ENCODE peak calls at places on chromosomes 5 and 9, in nine cellular contexts. One of them, this sample, is unnamed.

GRCh38 chr9:110115868-110116542 is 92.0 kb downstream of the C9orf152 start:
- DNase-seq in CD8-positive, alpha-beta T cell: no peak
- DNase-seq in gastrocnemius medialis: no peak
- DNase-seq in GM20000: no peak
- DNase-seq in epithelial cell of esophagus: peak
- DNase-seq in left ventricle myocardium inferior: no peak
- DNase-seq in psoas muscle: no peak
- DNase-seq in GM10248: no peak
- DNase-seq in H9: no peak
- DNase-seq in this sample: no peak

GRCh38 chr5:128774605-128775004 is 190.7 kb upstream of the SLC27A6 start:
- DNase-seq in CD8-positive, alpha-beta T cell: no peak
- DNase-seq in gastrocnemius medialis: no peak
- DNase-seq in GM20000: no peak
- DNase-seq in epithelial cell of esophagus: peak
- DNase-seq in left ventricle myocardium inferior: no peak
- DNase-seq in psoas muscle: no peak
- DNase-seq in GM10248: no peak
- DNase-seq in H9: no peak
- DNase-seq in this sample: peak

GRCh38 chr5:31291323-31291854 is 97.9 kb downstream of the CDH6 start:
- DNase-seq in CD8-positive, alpha-beta T cell: no peak
- DNase-seq in gastrocnemius medialis: no peak
- DNase-seq in GM20000: no peak
- DNase-seq in epithelial cell of esophagus: no peak
- DNase-seq in left ventricle myocardium inferior: no peak
- DNase-seq in psoas muscle: no peak
- DNase-seq in GM10248: no peak
- DNase-seq in H9: peak
- DNase-seq in this sample: no peak

GRCh38 chr5:143652104-143652700 is 159.8 kb upstream of the HMHB1 start:
- DNase-seq in CD8-positive, alpha-beta T cell: no peak
- DNase-seq in gastrocnemius medialis: no peak
- DNase-seq in GM20000: no peak
- DNase-seq in epithelial cell of esophagus: peak
- DNase-seq in left ventricle myocardium inferior: no peak
- DNase-seq in psoas muscle: no peak
- DNase-seq in GM10248: no peak
- DNase-seq in H9: no peak
- DNase-seq in this sample: no peak

GRCh38 chr5:79800979-79801827 is 111.6 kb downstream of the CMYA5 start:
- DNase-seq in CD8-positive, alpha-beta T cell: no peak
- DNase-seq in gastrocnemius medialis: no peak
- DNase-seq in GM20000: no peak
- DNase-seq in epithelial cell of esophagus: no peak
- DNase-seq in left ventricle myocardium inferior: no peak
- DNase-seq in psoas muscle: no peak
- DNase-seq in GM10248: no peak
- DNase-seq in H9: no peak
- DNase-seq in this sample: peak

GRCh38 chr9:21523021-21524014 is 41.2 kb upstream of the IFNE start:
- DNase-seq in CD8-positive, alpha-beta T cell: no peak
- DNase-seq in gastrocnemius medialis: no peak
- DNase-seq in GM20000: no peak
- DNase-seq in epithelial cell of esophagus: no peak
- DNase-seq in left ventricle myocardium inferior: no peak
- DNase-seq in psoas muscle: no peak
- DNase-seq in GM10248: no peak
- DNase-seq in H9: no peak
- DNase-seq in this sample: no peak

GRCh38 chr9:34496149-34496712 is 26.6 kb downstream of the ENHO start:
- DNase-seq in CD8-positive, alpha-beta T cell: no peak
- DNase-seq in gastrocnemius medialis: no peak
- DNase-seq in GM20000: no peak
- DNase-seq in epithelial cell of esophagus: peak
- DNase-seq in left ventricle myocardium inferior: no peak
- DNase-seq in psoas muscle: no peak
- DNase-seq in GM10248: no peak
- DNase-seq in H9: no peak
- DNase-seq in this sample: no peak

GRCh38 chr5:13478831-13479465 is 465.5 kb downstream of the DNAH5 start:
- DNase-seq in CD8-positive, alpha-beta T cell: no peak
- DNase-seq in gastrocnemius medialis: no peak
- DNase-seq in GM20000: peak
- DNase-seq in epithelial cell of esophagus: peak
- DNase-seq in left ventricle myocardium inferior: no peak
- DNase-seq in psoas muscle: no peak
- DNase-seq in GM10248: peak
- DNase-seq in H9: peak
- DNase-seq in this sample: peak

GRCh38 chr9:128091144-128091543 is 23.1 kb downstream of the SLC25A25 start:
- DNase-seq in CD8-positive, alpha-beta T cell: no peak
- DNase-seq in gastrocnemius medialis: no peak
- DNase-seq in GM20000: no peak
- DNase-seq in epithelial cell of esophagus: peak
- DNase-seq in left ventricle myocardium inferior: peak
- DNase-seq in psoas muscle: peak
- DNase-seq in GM10248: no peak
- DNase-seq in H9: peak
- DNase-seq in this sample: peak

GRCh38 chr5:171494452-171495121 is 75.1 kb downstream of the FGF18 start:
- DNase-seq in CD8-positive, alpha-beta T cell: no peak
- DNase-seq in gastrocnemius medialis: peak
- DNase-seq in GM20000: no peak
- DNase-seq in epithelial cell of esophagus: peak
- DNase-seq in left ventricle myocardium inferior: peak
- DNase-seq in psoas muscle: peak
- DNase-seq in GM10248: no peak
- DNase-seq in H9: peak
- DNase-seq in this sample: peak

GRCh38 chr5:122715095-122715494 is 59.8 kb upstream of the SNX2 start:
- DNase-seq in CD8-positive, alpha-beta T cell: no peak
- DNase-seq in gastrocnemius medialis: no peak
- DNase-seq in GM20000: no peak
- DNase-seq in epithelial cell of esophagus: peak
- DNase-seq in left ventricle myocardium inferior: no peak
- DNase-seq in psoas muscle: no peak
- DNase-seq in GM10248: no peak
- DNase-seq in H9: no peak
- DNase-seq in this sample: peak

GRCh38 chr5:148457183-148457620 is 73.4 kb downstream of the FBXO38 start:
- DNase-seq in CD8-positive, alpha-beta T cell: no peak
- DNase-seq in gastrocnemius medialis: no peak
- DNase-seq in GM20000: no peak
- DNase-seq in epithelial cell of esophagus: peak
- DNase-seq in left ventricle myocardium inferior: no peak
- DNase-seq in psoas muscle: no peak
- DNase-seq in GM10248: no peak
- DNase-seq in H9: no peak
- DNase-seq in this sample: no peak

GRCh38 chr9:114501786-114502682 is 3.2 kb downstream of the WHRN start:
- DNase-seq in CD8-positive, alpha-beta T cell: no peak
- DNase-seq in gastrocnemius medialis: no peak
- DNase-seq in GM20000: no peak
- DNase-seq in epithelial cell of esophagus: peak
- DNase-seq in left ventricle myocardium inferior: no peak
- DNase-seq in psoas muscle: no peak
- DNase-seq in GM10248: no peak
- DNase-seq in H9: no peak
- DNase-seq in this sample: peak

GRCh38 chr9:6564868-6565267 is 80.7 kb downstream of the GLDC start:
- DNase-seq in CD8-positive, alpha-beta T cell: no peak
- DNase-seq in gastrocnemius medialis: no peak
- DNase-seq in GM20000: no peak
- DNase-seq in epithelial cell of esophagus: no peak
- DNase-seq in left ventricle myocardium inferior: peak
- DNase-seq in psoas muscle: no peak
- DNase-seq in GM10248: no peak
- DNase-seq in H9: no peak
- DNase-seq in this sample: peak

GRCh38 chr5:14665949-14666741 is 1.6 kb downstream of the OTULIN start:
- DNase-seq in CD8-positive, alpha-beta T cell: peak
- DNase-seq in gastrocnemius medialis: no peak
- DNase-seq in GM20000: peak
- DNase-seq in epithelial cell of esophagus: peak
- DNase-seq in left ventricle myocardium inferior: no peak
- DNase-seq in psoas muscle: no peak
- DNase-seq in GM10248: peak
- DNase-seq in H9: no peak
- DNase-seq in this sample: peak

GRCh38 chr9:104808030-104808614 is 44.2 kb downstream of the NIPSNAP3B start:
- DNase-seq in CD8-positive, alpha-beta T cell: no peak
- DNase-seq in gastrocnemius medialis: no peak
- DNase-seq in GM20000: no peak
- DNase-seq in epithelial cell of esophagus: peak
- DNase-seq in left ventricle myocardium inferior: no peak
- DNase-seq in psoas muscle: no peak
- DNase-seq in GM10248: no peak
- DNase-seq in H9: peak
- DNase-seq in this sample: no peak

GRCh38 chr5:141479776-141480175 is 4.0 kb downstream of the PCDHGC3 start:
- DNase-seq in CD8-positive, alpha-beta T cell: no peak
- DNase-seq in gastrocnemius medialis: no peak
- DNase-seq in GM20000: no peak
- DNase-seq in epithelial cell of esophagus: no peak
- DNase-seq in left ventricle myocardium inferior: no peak
- DNase-seq in psoas muscle: no peak
- DNase-seq in GM10248: no peak
- DNase-seq in H9: no peak
- DNase-seq in this sample: peak

GRCh38 chr9:137952976-137953666 is 75.5 kb downstream of the CACNA1B start:
- DNase-seq in CD8-positive, alpha-beta T cell: no peak
- DNase-seq in gastrocnemius medialis: no peak
- DNase-seq in GM20000: no peak
- DNase-seq in epithelial cell of esophagus: no peak
- DNase-seq in left ventricle myocardium inferior: no peak
- DNase-seq in psoas muscle: no peak
- DNase-seq in GM10248: no peak
- DNase-seq in H9: no peak
- DNase-seq in this sample: peak

GRCh38 chr5:155768342-155768741 is 558.6 kb upstream of the SGCD start:
- DNase-seq in CD8-positive, alpha-beta T cell: no peak
- DNase-seq in gastrocnemius medialis: no peak
- DNase-seq in GM20000: no peak
- DNase-seq in epithelial cell of esophagus: no peak
- DNase-seq in left ventricle myocardium inferior: no peak
- DNase-seq in psoas muscle: no peak
- DNase-seq in GM10248: no peak
- DNase-seq in H9: no peak
- DNase-seq in this sample: no peak

GRCh38 chr9:86096382-86096781 is 3.0 kb downstream of the GOLM1 start:
- DNase-seq in CD8-positive, alpha-beta T cell: no peak
- DNase-seq in gastrocnemius medialis: no peak
- DNase-seq in GM20000: no peak
- DNase-seq in epithelial cell of esophagus: peak
- DNase-seq in left ventricle myocardium inferior: no peak
- DNase-seq in psoas muscle: no peak
- DNase-seq in GM10248: no peak
- DNase-seq in H9: no peak
- DNase-seq in this sample: no peak

GRCh38 chr9:122216798-122217418 is 11.8 kb downstream of the LHX6 start:
- DNase-seq in CD8-positive, alpha-beta T cell: no peak
- DNase-seq in gastrocnemius medialis: no peak
- DNase-seq in GM20000: no peak
- DNase-seq in epithelial cell of esophagus: no peak
- DNase-seq in left ventricle myocardium inferior: no peak
- DNase-seq in psoas muscle: no peak
- DNase-seq in GM10248: no peak
- DNase-seq in H9: no peak
- DNase-seq in this sample: peak
- TF ChIP-seq CTCF in CD8-positive, alpha-beta T cell: no peak
- TF ChIP-seq CTCF in gastrocnemius medialis: no peak
- TF ChIP-seq CTCF in GM20000: no peak
- TF ChIP-seq CTCF in epithelial cell of esophagus: no peak
- TF ChIP-seq CTCF in left ventricle myocardium inferior: no peak
- TF ChIP-seq CTCF in psoas muscle: no peak
- TF ChIP-seq CTCF in GM10248: no peak
- TF ChIP-seq CTCF in H9: no peak
- TF ChIP-seq CTCF in this sample: no peak

DNA sequence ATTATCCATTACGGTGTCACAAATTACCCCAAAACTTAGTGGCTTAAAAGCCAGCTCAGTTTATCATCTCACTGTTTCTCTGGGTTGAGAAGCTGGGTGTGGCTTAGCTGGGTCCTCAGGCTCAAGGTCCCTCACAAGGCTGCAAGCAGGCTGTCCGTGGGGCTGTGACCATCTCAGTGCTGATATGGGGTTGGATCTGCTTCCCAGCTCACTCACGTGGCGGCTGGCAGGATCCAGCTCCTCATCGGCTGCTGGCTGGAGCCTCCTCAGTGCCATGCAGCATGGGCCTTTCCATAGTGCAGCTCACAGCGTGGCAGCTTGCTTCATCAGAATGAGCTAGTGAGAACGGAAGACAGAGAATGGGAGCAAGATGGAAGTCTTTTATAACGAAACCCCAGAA is 128.5 kb upstream of the CPEB4 start:
- DNase-seq in CD8-positive, alpha-beta T cell: no peak
- DNase-seq in gastrocnemius medialis: no peak
- DNase-seq in GM20000: no peak
- DNase-seq in epithelial cell of esophagus: no peak
- DNase-seq in left ventricle myocardium inferior: no peak
- DNase-seq in psoas muscle: no peak
- DNase-seq in GM10248: no peak
- DNase-seq in H9: no peak
- DNase-seq in this sample: no peak
- TF ChIP-seq CTCF in CD8-positive, alpha-beta T cell: no peak
- TF ChIP-seq CTCF in gastrocnemius medialis: no peak
- TF ChIP-seq CTCF in GM20000: no peak
- TF ChIP-seq CTCF in epithelial cell of esophagus: no peak
- TF ChIP-seq CTCF in left ventricle myocardium inferior: no peak
- TF ChIP-seq CTCF in psoas muscle: no peak
- TF ChIP-seq CTCF in GM10248: no peak
- TF ChIP-seq CTCF in H9: no peak
- TF ChIP-seq CTCF in this sample: no peak

DNA sequence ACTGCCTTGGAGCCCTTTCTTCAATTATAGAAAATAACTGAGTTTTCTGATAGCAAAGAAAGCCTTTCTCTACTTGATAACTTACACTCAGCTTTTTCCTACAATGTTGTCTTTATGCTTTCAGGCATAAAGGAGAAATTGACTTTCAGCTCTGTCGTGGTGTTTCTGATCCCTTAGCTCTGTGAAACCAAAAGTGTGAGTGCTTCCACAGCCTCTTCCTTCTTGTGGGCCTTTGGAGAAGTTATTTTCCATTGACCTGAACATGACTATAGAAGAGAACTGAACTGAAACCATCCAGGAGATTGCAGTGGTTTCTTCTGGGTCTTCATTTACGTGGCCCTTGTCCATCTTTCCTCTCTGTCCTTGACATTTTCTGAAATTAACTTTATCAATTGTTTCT is 59.5 kb upstream of the EQTN start:
- DNase-seq in CD8-positive, alpha-beta T cell: no peak
- DNase-seq in gastrocnemius medialis: no peak
- DNase-seq in GM20000: no peak
- DNase-seq in epithelial cell of esophagus: no peak
- DNase-seq in left ventricle myocardium inferior: no peak
- DNase-seq in psoas muscle: no peak
- DNase-seq in GM10248: no peak
- DNase-seq in H9: no peak
- DNase-seq in this sample: no peak
- TF ChIP-seq CTCF in CD8-positive, alpha-beta T cell: no peak
- TF ChIP-seq CTCF in gastrocnemius medialis: no peak
- TF ChIP-seq CTCF in GM20000: no peak
- TF ChIP-seq CTCF in epithelial cell of esophagus: no peak
- TF ChIP-seq CTCF in left ventricle myocardium inferior: no peak
- TF ChIP-seq CTCF in psoas muscle: no peak
- TF ChIP-seq CTCF in GM10248: no peak
- TF ChIP-seq CTCF in H9: no peak
- TF ChIP-seq CTCF in this sample: no peak

GRCh38 chr9:15824310-15824709 is 271.5 kb downstream of the CCDC171 start:
- DNase-seq in CD8-positive, alpha-beta T cell: no peak
- DNase-seq in gastrocnemius medialis: no peak
- DNase-seq in GM20000: no peak
- DNase-seq in epithelial cell of esophagus: peak
- DNase-seq in left ventricle myocardium inferior: no peak
- DNase-seq in psoas muscle: no peak
- DNase-seq in GM10248: no peak
- DNase-seq in H9: no peak
- DNase-seq in this sample: no peak
- TF ChIP-seq CTCF in CD8-positive, alpha-beta T cell: no peak
- TF ChIP-seq CTCF in gastrocnemius medialis: no peak
- TF ChIP-seq CTCF in GM20000: no peak
- TF ChIP-seq CTCF in epithelial cell of esophagus: no peak
- TF ChIP-seq CTCF in left ventricle myocardium inferior: no peak
- TF ChIP-seq CTCF in psoas muscle: no peak
- TF ChIP-seq CTCF in GM10248: no peak
- TF ChIP-seq CTCF in H9: peak
- TF ChIP-seq CTCF in this sample: peak

This sample was measured in osteoblast.